ENCODE peak calls at places on chromosomes 13 and 19, in seven cellular contexts. X is left ventricle myocardium inferior, N is endothelial cell of umbilical vein, T is HCT116, F is cardiac muscle cell, V is fibroblast of lung, U is astrocyte. P is an unnamed sample.

GRCh38 chr13:27007166-27007565 is 164.4 kb downstream of the USP12 start:
- DNase-seq in T (no peak), X (no peak), N (no peak), V (no peak), F (no peak), U (no peak), P (no peak)

GRCh38 chr19:45451181-45451849 is 16.5 kb upstream of the FOSB start:
- DNase-seq in U (peak; percentile 92), N (peak; percentile 29), X (no peak), T (no peak), F (no peak), V (peak; percentile 53), P (peak; percentile 77)

GRCh38 chr19:46913198-46913851 is 52.5 kb downstream of the ARHGAP35 start:
- DNase-seq in N (peak; percentile 28), T (no peak), U (no peak), V (no peak), X (no peak), F (peak; percentile 70), P (no peak)

GRCh38 chr19:35868172-35868822 is at the start of gene APLP1:
- DNase-seq in F (peak; percentile 84), N (peak; percentile 39), X (peak; percentile 74), T (no peak), V (no peak), U (peak; percentile 15), P (no peak)

GRCh38 chr13:39484506-39485313 is 118.3 kb downstream of the LHFPL6 start:
- DNase-seq in F (no peak), T (no peak), N (peak; percentile 38), X (no peak), U (peak; percentile 83), V (peak; percentile 6), P (no peak)

GRCh38 chr19:48319647-48320537 is 5.5 kb upstream of the EMP3 start:
- DNase-seq in F (peak; percentile 91), V (peak; percentile 80), N (peak; percentile 77), X (peak; percentile 82), T (peak; percentile 66), U (peak; percentile 46), P (no peak)

GRCh38 chr13:71374471-71375041 is 492.4 kb downstream of the DACH1 start:
- DNase-seq in V (peak; percentile 12), T (no peak), N (no peak), F (no peak), U (no peak), X (no peak), P (no peak)

GRCh38 chr19:18978616-18979015 is 37.6 kb upstream of the HOMER3 start:
- DNase-seq in F (no peak), U (no peak), V (no peak), T (no peak), N (no peak), X (no peak), P (no peak)

GRCh38 chr13:89571676-89572075 is 1775.8 kb upstream of the MIR17HG start:
- DNase-seq in V (no peak), F (no peak), N (no peak), U (no peak), X (no peak), T (no peak), P (no peak)

GRCh38 chr19:41548954-41549688 is 26.8 kb upstream of the CEACAM21 start:
- DNase-seq in T (no peak), N (peak; percentile 89), V (no peak), F (no peak), X (no peak), U (no peak), P (no peak)

GRCh38 chr19:21483589-21484170 is 21.7 kb upstream of the ZNF429 start:
- DNase-seq in T (no peak), V (peak; percentile 15), X (peak; percentile 67), F (peak; percentile 37), U (no peak), N (no peak), P (no peak)

DNA sequence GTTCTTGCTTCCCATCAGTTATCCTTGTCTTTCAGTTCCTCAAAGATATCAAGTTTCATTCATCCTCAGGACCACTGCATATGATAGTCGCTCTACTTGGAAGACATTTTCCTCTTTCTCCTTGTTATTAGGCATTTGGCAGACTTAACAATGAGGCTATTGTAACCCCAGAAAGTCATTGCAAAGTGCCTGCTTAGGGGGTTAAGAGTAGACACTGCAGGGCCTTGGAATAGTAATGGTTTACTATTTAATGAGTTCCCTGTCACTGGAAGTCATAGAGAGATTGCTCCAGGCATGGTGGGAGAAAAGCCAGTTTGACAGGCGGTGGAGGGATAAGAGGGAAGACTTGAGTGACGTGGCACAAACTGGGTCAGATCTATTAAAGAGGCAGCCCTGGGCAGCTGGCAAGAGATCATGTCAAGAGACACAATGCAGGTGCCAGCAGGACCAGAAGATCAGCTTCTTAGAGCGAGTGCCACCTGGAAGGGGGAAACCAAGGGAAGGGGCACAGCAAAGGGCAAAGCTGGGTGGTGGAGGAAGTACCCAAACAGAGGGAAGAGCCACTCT is 16.8 kb upstream of the CPB2 start:
- DNase-seq in T (no peak), N (no peak), V (no peak), U (no peak), F (no peak), X (no peak), P (no peak)
- H3K27ac ChIP-seq in T (no peak overlapping the region), N (no peak overlapping the region), V (no peak overlapping the region), U (no peak overlapping the region), F (no peak overlapping the region), X (no peak overlapping the region), P (no peak overlapping the region)

GRCh38 chr19:49559928-49560327 is 20.4 kb downstream of the NOSIP start:
- DNase-seq in X (no peak), T (no peak), U (no peak), V (no peak), F (no peak), N (no peak), P (no peak)
- H3K27ac ChIP-seq in X (peak overlapping the region; percentile 66), T (no peak overlapping the region), U (no peak overlapping the region), V (no peak overlapping the region), F (no peak overlapping the region), N (no peak overlapping the region), P (no peak overlapping the region)

GRCh38 chr19:1162404-1163282 is 11.4 kb downstream of the SBNO2 start:
- DNase-seq in X (no peak), F (no peak), T (no peak), N (no peak), U (no peak), V (no peak), P (no peak)

GRCh38 chr19:1166872-1167573 is 7.0 kb downstream of the SBNO2 start:
- DNase-seq in V (no peak), U (no peak), N (no peak), F (no peak), X (no peak), T (no peak), P (no peak)

GRCh38 chr19:1163934-1164683 is 10.0 kb downstream of the SBNO2 start:
- DNase-seq in T (no peak), N (no peak), F (no peak), X (no peak), U (no peak), V (no peak), P (no peak)

GRCh38 chr19:1163283-1163933 is 10.7 kb downstream of the SBNO2 start:
- DNase-seq in N (no peak), V (no peak), F (no peak), T (no peak), X (peak; percentile 50), U (no peak), P (no peak)

DNA sequence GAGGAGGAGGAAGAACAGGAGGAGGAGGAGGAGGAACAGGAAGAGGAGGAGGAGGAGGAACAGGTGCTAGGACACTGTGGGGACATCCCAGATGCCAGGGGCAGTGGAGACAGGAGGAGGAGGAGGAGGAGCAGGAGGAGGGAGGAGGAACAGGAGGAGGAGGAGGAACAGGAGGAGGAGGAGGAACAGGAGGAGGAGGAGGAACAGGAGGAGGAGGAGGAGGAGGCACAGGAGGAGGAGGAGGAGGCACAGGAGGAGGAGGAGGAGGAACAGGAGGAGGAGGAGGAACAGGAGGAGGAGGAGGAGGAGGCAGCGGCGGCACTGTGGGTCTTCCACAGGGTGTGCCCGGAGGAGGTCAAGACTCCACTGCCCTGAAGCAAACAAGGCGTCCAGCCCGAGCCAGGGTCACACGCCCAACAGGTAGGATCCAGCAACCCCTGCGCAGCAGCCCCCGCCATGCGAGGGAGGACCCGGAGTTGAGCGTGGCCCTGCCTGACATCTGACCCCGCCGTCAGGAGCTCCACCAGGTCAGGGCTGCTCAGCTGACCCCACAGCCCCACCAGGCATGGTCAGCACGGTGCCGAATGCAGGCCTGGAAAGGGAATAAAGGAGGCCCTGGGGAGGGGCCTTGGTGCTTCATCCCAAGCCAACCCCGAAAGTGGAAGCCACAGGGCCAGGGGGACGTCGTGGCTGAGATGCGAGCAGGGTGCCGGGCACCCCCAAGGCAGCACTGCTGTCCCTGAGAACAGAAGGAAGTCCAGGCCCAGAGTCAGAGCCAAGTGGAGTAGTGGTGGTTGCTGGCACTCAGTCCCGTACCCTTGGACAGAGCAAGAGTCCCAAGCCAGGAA is 9.2 kb downstream of the SBNO2 start:
- DNase-seq in X (no peak), F (no peak), T (no peak), U (no peak), N (no peak), V (no peak), P (no peak)
- H3K27ac ChIP-seq in X (no peak overlapping the region), F (no peak overlapping the region), T (no peak overlapping the region), U (no peak overlapping the region), N (no peak overlapping the region), V (no peak overlapping the region), P (no peak overlapping the region)

GRCh38 chr19:52397310-52398090 is at the start of gene ZNF528:
- DNase-seq in X (peak; percentile 97), T (no peak), F (peak; percentile 90), V (peak; percentile 95), N (peak; percentile 92), U (peak; percentile 83), P (peak; percentile 40)
- H3K27ac ChIP-seq in X (peak within 1 kb of the TSS; percentile 84), T (no peak within 1 kb of the TSS), F (peak within 1 kb of the TSS; percentile 86), V (peak within 1 kb of the TSS; percentile 70), N (peak within 1 kb of the TSS; percentile 42), U (peak within 1 kb of the TSS; percentile 32), P (peak within 1 kb of the TSS; percentile 77)

P was measured in epithelial cell of prostate.